ENCODE peak calls at places on chromosome 6, in five cellular contexts. P is GM12878, O is SK-N-SH, Y is transverse colon, B is HepG2. L is an unnamed sample.

GRCh38 chr6:147700436-147701209 is 192.1 kb downstream of the SAMD5 start:
- DNase-seq in Y (no peak), O (no peak), B (no peak), P (no peak), L (no peak)

GRCh38 chr6:104843196-104843595 is 16.5 kb downstream of the HACE1 start:
- DNase-seq in B (no peak), O (no peak), P (no peak), Y (no peak), L (no peak)

GRCh38 chr6:73460044-73460443 is 1.5 kb upstream of the MTO1 start:
- DNase-seq in Y (no peak), P (no peak), O (no peak), B (no peak), L (no peak)

GRCh38 chr6:22112490-22112889 is 184.3 kb downstream of the PRL start:
- DNase-seq in O (no peak), P (no peak), Y (no peak), B (no peak), L (no peak)

GRCh38 chr6:34370371-34370770 is 22.1 kb downstream of the NUDT3 start:
- DNase-seq in P (no peak), Y (no peak), B (no peak), O (no peak), L (no peak)

GRCh38 chr6:148747145-148747492 is 289 bp downstream of the UST start:
- DNase-seq in O (peak; percentile 34), B (no peak), P (no peak), Y (peak; percentile 36), L (peak; percentile 92)

GRCh38 chr6:110298916-110299315 is 59.2 kb downstream of the METTL24 start:
- DNase-seq in B (no peak), O (no peak), Y (no peak), P (no peak), L (no peak)

GRCh38 chr6:50791900-50792508 is 26.7 kb upstream of the TFAP2B start:
- DNase-seq in O (peak; percentile 59), B (peak; percentile 61), P (no peak), Y (no peak), L (no peak)

GRCh38 chr6:27031302-27031701 is 216.2 kb upstream of the PRSS16 start:
- DNase-seq in Y (no peak), B (no peak), P (no peak), O (no peak), L (no peak)

GRCh38 chr6:45630801-45631200 is 253.1 kb upstream of the SUPT3H start:
- DNase-seq in Y (no peak), B (no peak), O (no peak), P (no peak), L (no peak)

GRCh38 chr6:132188865-132189264 is 212.4 kb downstream of the MOXD1 start:
- DNase-seq in Y (no peak), O (no peak), B (no peak), P (no peak), L (no peak)

GRCh38 chr6:108174371-108175175 is 8.8 kb downstream of the NR2E1 start:
- DNase-seq in Y (no peak), O (peak; percentile 16), P (no peak), B (no peak), L (no peak)

GRCh38 chr6:97174471-97174870 is 108.5 kb downstream of the MMS22L start:
- DNase-seq in B (no peak), P (no peak), O (no peak), Y (no peak), L (no peak)

GRCh38 chr6:37713529-37714119 is 15.9 kb upstream of the MDGA1 start:
- DNase-seq in P (no peak), Y (no peak), O (peak; percentile 44), B (no peak), L (no peak)

GRCh38 chr6:108801331-108801730 is 46.9 kb upstream of the ARMC2 start:
- DNase-seq in B (no peak), P (no peak), Y (no peak), O (no peak), L (no peak)

GRCh38 chr6:158649289-158650143 is at the start of gene SYTL3:
- DNase-seq in B (no peak), P (peak; percentile 95), O (no peak), Y (peak; percentile 76), L (no peak)

GRCh38 chr6:75444899-75445298 is 48.7 kb downstream of the FILIP1 start:
- DNase-seq in Y (no peak), P (no peak), O (no peak), B (no peak), L (no peak)

GRCh38 chr6:121726596-121726995 is 291.1 kb downstream of the GJA1 start:
- DNase-seq in Y (no peak), B (no peak), O (no peak), P (no peak), L (no peak)

GRCh38 chr6:170202416-170203135 is 88.3 kb downstream of the DLL1 start:
- DNase-seq in O (no peak), P (no peak), B (no peak), Y (no peak), L (no peak)

GRCh38 chr6:134288538-134289203 is 29.2 kb downstream of the SGK1 start:
- DNase-seq in O (no peak), B (no peak), Y (no peak), P (no peak), L (no peak)

GRCh38 chr6:30981942-30982772 is 1.4 kb upstream of the MUC21 start:
- DNase-seq in P (no peak), B (peak; percentile 37), O (no peak), Y (no peak), L (peak; percentile 72)

GRCh38 chr6:25792016-25792415 is 37.5 kb downstream of the SLC17A4 start:
- DNase-seq in P (no peak), O (no peak), B (no peak), Y (no peak), L (no peak)

GRCh38 chr6:25789475-25789874 is 34.9 kb downstream of the SLC17A4 start:
- DNase-seq in Y (no peak), O (no peak), B (no peak), P (no peak), L (no peak)

GRCh38 chr6:25793970-25794369 is 37.9 kb downstream of the SLC17A1 start:
- DNase-seq in O (no peak), B (no peak), Y (no peak), P (no peak), L (no peak)

GRCh38 chr6:25794784-25795183 is 37.1 kb downstream of the SLC17A1 start:
- DNase-seq in Y (no peak), P (no peak), B (no peak), O (no peak), L (no peak)
- TF ChIP-seq POLR2AphosphoS5 in Y (no peak), P (no peak), B (no peak), O (no peak), L (no peak)

GRCh38 chr6:1771324-1771723 is 161.6 kb downstream of the FOXC1 start:
- DNase-seq in B (no peak), Y (no peak), P (no peak), O (no peak), L (no peak)
- TF ChIP-seq EP300 in B (no peak), Y (no peak), P (no peak), O (no peak), L (no peak)

GRCh38 chr6:39902786-39903465 is 31.3 kb downstream of the MOCS1 start:
- DNase-seq in O (no peak), B (no peak), Y (no peak), P (no peak), L (no peak)

GRCh38 chr6:39899540-39900295 is 34.5 kb downstream of the MOCS1 start:
- DNase-seq in Y (no peak), B (no peak), P (no peak), O (no peak), L (no peak)

GRCh38 chr6:39902136-39902535 is 32.1 kb downstream of the MOCS1 start:
- DNase-seq in P (no peak), O (no peak), Y (no peak), B (no peak), L (no peak)

GRCh38 chr6:39901116-39901655 is 33.1 kb downstream of the MOCS1 start:
- DNase-seq in O (no peak), B (no peak), P (no peak), Y (no peak), L (no peak)

DNA sequence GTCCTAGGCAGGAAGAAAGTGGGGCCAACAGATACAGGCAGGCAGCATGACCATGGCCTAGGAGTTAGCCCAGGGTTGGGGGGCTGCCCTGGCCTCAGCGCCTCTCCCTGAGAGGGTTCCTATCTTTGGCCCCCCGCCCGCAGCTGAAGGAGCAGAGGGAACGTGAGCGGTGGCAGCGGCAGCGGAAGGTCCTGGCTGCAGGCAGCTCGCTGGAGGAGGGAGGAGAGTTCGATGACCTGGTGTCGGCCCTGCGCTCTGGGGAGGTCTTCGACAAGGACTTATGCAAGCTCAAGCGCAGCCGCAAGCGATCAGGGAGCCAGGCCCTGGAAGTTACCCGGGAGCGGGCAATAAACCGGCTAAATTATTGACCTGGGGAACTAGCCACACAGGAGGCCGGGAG is 32.6 kb downstream of the MOCS1 start:
- DNase-seq in P (no peak), Y (no peak), O (no peak), B (no peak), L (peak; percentile 64)
- TF ChIP-seq POLR2AphosphoS5 in P (no peak), Y (no peak), O (no peak), B (no peak), L (no peak)

GRCh38 chr6:159762681-159763293 is 942 bp downstream of the ACAT2 start:
- DNase-seq in O (no peak), B (peak; percentile 74), Y (peak; percentile 36), P (no peak), L (peak; percentile 61)

GRCh38 chr6:159761873-159762680 is at the start of gene ACAT2:
- DNase-seq in Y (peak; percentile 96), P (peak; percentile 78), B (peak; percentile 97), O (peak; percentile 99), L (peak; percentile 98)

GRCh38 chr6:159759645-159760044 is 2.2 kb upstream of the ACAT2 start:
- DNase-seq in P (no peak), O (no peak), B (no peak), Y (no peak), L (no peak)

GRCh38 chr6:159760602-159761057 is 1.2 kb upstream of the ACAT2 start:
- DNase-seq in O (no peak), Y (no peak), P (no peak), B (peak; percentile 24), L (no peak)

DNA sequence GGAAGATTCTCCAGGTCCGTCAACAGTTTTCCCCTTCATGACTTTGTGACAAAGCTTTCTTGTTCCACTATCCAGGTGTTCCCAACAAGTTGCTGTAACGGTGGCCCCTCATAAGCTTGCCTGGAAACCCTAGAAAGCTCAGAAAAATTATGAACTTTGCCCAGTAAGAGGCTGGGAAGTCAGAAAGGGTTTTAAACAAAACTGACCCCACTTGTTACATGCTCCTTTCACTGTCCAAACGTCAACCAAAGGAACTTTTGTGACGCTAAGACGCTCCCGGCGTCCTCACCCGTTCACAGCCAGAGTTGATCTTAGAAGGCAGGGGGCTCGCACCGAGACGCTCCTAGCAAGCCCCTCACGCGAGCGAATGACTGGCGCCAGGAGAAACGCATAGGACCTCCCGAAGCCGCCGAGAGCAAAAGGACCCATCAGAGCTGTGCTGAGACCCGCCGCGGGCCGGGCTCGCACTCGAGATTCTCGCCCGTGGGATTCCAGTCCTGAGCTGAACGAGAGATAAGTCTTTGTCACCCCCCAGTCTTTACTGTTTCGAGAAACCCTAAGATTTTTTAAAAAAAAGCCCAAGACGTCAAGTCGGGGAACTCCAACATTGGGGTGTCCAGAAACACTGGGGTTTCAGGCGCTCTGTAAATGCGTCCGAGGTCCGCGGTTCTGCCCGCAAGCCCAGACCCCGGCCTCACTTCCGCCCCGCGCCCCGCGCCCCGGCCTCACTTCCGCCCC is 541 bp upstream of the ACAT2 start:
- DNase-seq in P (no peak), O (peak; percentile 36), Y (peak; percentile 31), B (peak; percentile 14), L (peak; percentile 28)
- TF ChIP-seq EP300 in P (no peak), O (no peak), Y (no peak), B (no peak), L (no peak)